ENCODE peak calls at places on chromosomes 6 and 20, in five cellular contexts. N, K, O, E and Q are unnamed samples.

GRCh38 chr6:151285121-151285520 is 45.4 kb downstream of the AKAP12 start:
- DNase-seq in N (no peak), E (no peak), K (no peak), O (no peak), Q (no peak)

GRCh38 chr20:57922701-57923100 is 212.9 kb upstream of the PMEPA1 start:
- DNase-seq in N (no peak), K (no peak), O (no peak), E (no peak), Q (no peak)

GRCh38 chr6:165092881-165093595 is 216.4 kb downstream of the C6orf118 start:
- DNase-seq in N (no peak), E (no peak), O (no peak), K (no peak), Q (no peak)

GRCh38 chr20:47774081-47774777 is 11.1 kb downstream of the SULF2 start:
- DNase-seq in K (peak), E (no peak), O (no peak), N (no peak), Q (no peak)

GRCh38 chr6:113416166-113416565 is 441.0 kb upstream of the MARCKS start:
- DNase-seq in K (no peak), O (no peak), E (no peak), N (no peak), Q (no peak)

GRCh38 chr6:168196385-168196860 is 117.4 kb upstream of the FRMD1 start:
- DNase-seq in N (peak), O (peak), K (peak), E (no peak), Q (no peak)

GRCh38 chr20:25257756-25258462 is 10.0 kb downstream of the PYGB start:
- DNase-seq in O (no peak), K (no peak), E (no peak), N (no peak), Q (no peak)

GRCh38 chr6:168636147-168636982 is 195.4 kb downstream of the SMOC2 start:
- DNase-seq in O (no peak), K (no peak), E (no peak), N (no peak), Q (no peak)

GRCh38 chr20:47605673-47606413 is 104.2 kb downstream of the NCOA3 start:
- DNase-seq in K (no peak), N (no peak), E (no peak), O (no peak), Q (no peak)

GRCh38 chr6:116533233-116533957 is 12.1 kb downstream of the TRAPPC3L start:
- DNase-seq in K (no peak), O (no peak), N (no peak), E (no peak), Q (no peak)

GRCh38 chr6:72348926-72349325 is 272.9 kb upstream of the KCNQ5 start:
- DNase-seq in O (no peak), E (no peak), N (no peak), K (no peak), Q (no peak)

GRCh38 chr6:50927816-50928215 is 109.1 kb downstream of the TFAP2B start:
- DNase-seq in N (no peak), E (no peak), O (no peak), K (no peak), Q (no peak)

GRCh38 chr20:2751868-2752630 is 48.4 kb downstream of the CPXM1 start:
- DNase-seq in N (peak), O (peak), E (no peak), K (peak), Q (no peak)

GRCh38 chr20:61279621-61280150 is 27.6 kb downstream of the CDH4 start:
- DNase-seq in N (no peak), E (no peak), K (no peak), O (no peak), Q (no peak)

GRCh38 chr6:13548500-13549210 is 25.7 kb upstream of the SIRT5 start:
- DNase-seq in O (no peak), E (no peak), N (no peak), K (no peak), Q (no peak)

GRCh38 chr6:145349950-145350510 is 385.3 kb downstream of the EPM2A start:
- DNase-seq in O (no peak), N (no peak), E (no peak), K (no peak), Q (no peak)

GRCh38 chr6:131255911-131256310 is 120.6 kb downstream of the AKAP7 start:
- DNase-seq in O (no peak), E (no peak), K (no peak), N (no peak), Q (no peak)

GRCh38 chr6:43095939-43096338 is 19.8 kb downstream of the PTK7 start:
- DNase-seq in O (no peak), N (no peak), E (no peak), K (no peak), Q (no peak)

GRCh38 chr6:116682334-116682712 is 1.3 kb downstream of the KPNA5 start:
- DNase-seq in O (no peak), K (peak), N (no peak), E (peak), Q (peak)

GRCh38 chr6:37738216-37738615 is 40.5 kb upstream of the MDGA1 start:
- DNase-seq in N (no peak), K (no peak), O (no peak), E (no peak), Q (no peak)

GRCh38 chr20:45867129-45867810 is 9.9 kb downstream of the ZSWIM3 start:
- DNase-seq in K (no peak), O (no peak), E (no peak), N (no peak), Q (no peak)

GRCh38 chr6:7150381-7151064 is 42.8 kb downstream of the RREB1 start:
- DNase-seq in K (peak), O (no peak), E (peak), N (no peak), Q (no peak)

GRCh38 chr20:44110816-44111568 is 76.0 kb downstream of the JPH2 start:
- DNase-seq in E (no peak), O (no peak), K (no peak), N (peak), Q (no peak)

GRCh38 chr6:133980168-133980567 is 27.1 kb downstream of the TBPL1 start:
- DNase-seq in O (no peak), N (no peak), K (no peak), E (no peak), Q (no peak)

GRCh38 chr6:139257821-139258398 is 33.9 kb downstream of the TXLNB start:
- DNase-seq in E (no peak), N (no peak), K (no peak), O (no peak), Q (no peak)

GRCh38 chr6:129134535-129134934 is 251.6 kb downstream of the LAMA2 start:
- DNase-seq in K (no peak), E (no peak), N (no peak), O (no peak), Q (no peak)
- H3K27ac ChIP-seq in K (no peak), E (no peak), N (peak), O (peak), Q (no peak)

GRCh38 chr20:35884541-35884865 is 69.8 kb downstream of the SCAND1 start:
- DNase-seq in E (no peak), O (no peak), N (no peak), K (no peak), Q (no peak)
- TF ChIP-seq CTCF in E (no peak), O (no peak), N (no peak), K (no peak), Q (peak)

GRCh38 chr6:19303381-19303780 is 533.8 kb upstream of the ID4 start:
- DNase-seq in K (peak), O (no peak), E (no peak), N (no peak), Q (no peak)
- H3K27ac ChIP-seq in K (no peak), O (peak), E (no peak), N (peak), Q (no peak)

GRCh38 chr6:135254471-135254870 is 73.4 kb downstream of the MYB start:
- DNase-seq in K (no peak), E (no peak), N (no peak), O (no peak), Q (no peak)

GRCh38 chr6:135260612-135261011 is 79.5 kb downstream of the MYB start:
- DNase-seq in E (no peak), O (no peak), N (no peak), K (no peak), Q (no peak)

GRCh38 chr6:135256866-135257265 is 75.8 kb downstream of the MYB start:
- DNase-seq in N (no peak), K (no peak), O (no peak), E (no peak), Q (no peak)

GRCh38 chr6:135258970-135259369 is 77.9 kb downstream of the MYB start:
- DNase-seq in K (no peak), N (no peak), E (no peak), O (no peak), Q (no peak)

GRCh38 chr6:135257641-135258405 is 76.7 kb downstream of the MYB start:
- DNase-seq in E (no peak), N (no peak), O (no peak), K (no peak), Q (no peak)
- TF ChIP-seq CTCF in E (no peak), N (no peak), O (no peak), K (no peak), Q (no peak)

GRCh38 chr6:46350714-46351113 is 140.5 kb downstream of the RCAN2 start:
- DNase-seq in E (no peak), K (no peak), O (no peak), N (no peak), Q (no peak)
- H3K27ac ChIP-seq in E (no peak), K (no peak), O (no peak), N (no peak), Q (no peak)

GRCh38 chr6:84691978-84692623 is 72.3 kb downstream of the TBX18 start:
- DNase-seq in O (no peak), K (no peak), N (no peak), E (no peak), Q (no peak)
- TF ChIP-seq CTCF in O (no peak), K (no peak), N (no peak), E (no peak), Q (no peak)

DNA sequence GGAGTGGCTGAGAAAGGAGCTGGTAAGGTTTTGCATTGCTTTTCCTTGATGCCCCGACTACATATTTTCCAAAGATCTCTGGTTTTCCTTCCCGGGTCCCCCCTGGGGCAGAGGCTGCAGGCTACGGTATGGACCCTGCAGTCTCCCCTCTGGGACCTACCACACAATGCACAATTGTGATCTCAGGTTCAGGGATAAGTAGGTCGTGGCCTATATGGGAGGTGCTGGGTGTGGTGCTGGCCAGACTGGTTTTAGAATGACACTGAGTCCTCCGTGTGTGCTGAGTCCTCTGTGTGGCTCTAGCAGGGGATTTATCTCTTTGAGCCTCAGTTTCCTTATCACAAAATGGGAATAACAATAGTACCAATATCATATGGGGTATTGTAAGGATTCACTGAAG is 376 bp downstream of the C20orf202 start:
- DNase-seq in N (no peak), O (no peak), E (no peak), K (no peak), Q (no peak)
- H3K27ac ChIP-seq in N (no peak), O (peak), E (no peak), K (no peak), Q (no peak)

GRCh38 chr6:89375427-89375868 is 22.9 kb upstream of the UBE2J1 start:
- DNase-seq in K (peak), O (peak), N (no peak), E (peak), Q (no peak)
- TF ChIP-seq CTCF in K (peak), O (peak), N (no peak), E (peak), Q (no peak)

DNA sequence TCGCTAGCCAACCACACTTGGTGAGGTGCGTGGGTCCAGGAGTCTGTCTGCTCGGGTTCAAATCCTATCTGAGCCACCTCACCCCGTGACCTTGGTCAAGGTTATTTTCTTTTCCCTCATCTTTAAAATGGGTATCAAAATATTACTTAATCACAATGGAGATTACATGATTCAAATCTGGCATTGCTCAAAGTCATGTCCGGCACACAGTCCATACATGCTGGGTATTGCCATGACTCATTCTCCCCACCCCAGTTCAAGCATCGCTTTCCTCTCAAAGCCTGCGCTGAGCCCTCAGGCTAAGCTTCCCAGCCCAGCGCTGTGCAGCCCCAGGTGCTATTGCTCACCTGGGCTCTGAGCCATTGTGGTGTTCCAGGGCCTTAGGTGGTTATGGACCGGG is 27.1 kb downstream of the WRNIP1 start:
- DNase-seq in N (no peak), O (no peak), E (no peak), K (no peak), Q (peak)
- H3K27ac ChIP-seq in N (peak), O (peak), E (peak), K (peak), Q (peak)